ENCODE peak calls at places on chromosomes 16 and 17, in four cellular contexts. A, X, K and Q are unnamed samples.

GRCh38 chr17:79842656-79843474 is 3.6 kb upstream of the CBX4 start:
- DNase-seq in A (no peak), X (no peak), K (no peak), Q (no peak)

GRCh38 chr17:59796138-59796537 is 88.7 kb downstream of the VMP1 start:
- DNase-seq in A (no peak), X (no peak), K (no peak), Q (no peak)

GRCh38 chr16:7303014-7303676 is 29.5 kb upstream of the RBFOX1 start:
- DNase-seq in A (peak), X (no peak), K (no peak), Q (no peak)

GRCh38 chr17:40530988-40531971 is 29.9 kb upstream of the TNS4 start:
- DNase-seq in A (no peak), X (no peak), K (no peak), Q (no peak)

GRCh38 chr16:84119368-84119767 is 2.6 kb upstream of the MBTPS1 start:
- DNase-seq in A (no peak), X (no peak), K (no peak), Q (no peak)

GRCh38 chr17:82055965-82056728 is 4.4 kb downstream of the GPS1 start:
- DNase-seq in A (peak), X (no peak), K (no peak), Q (no peak)

GRCh38 chr16:81711609-81712329 is 67.3 kb upstream of the PLCG2 start:
- DNase-seq in A (no peak), X (no peak), K (peak), Q (no peak)

GRCh38 chr17:61536417-61536955 is 54.5 kb downstream of the NACA2 start:
- DNase-seq in A (no peak), X (no peak), K (no peak), Q (no peak)

GRCh38 chr16:26360867-26361266 is 669.1 kb downstream of the HS3ST4 start:
- DNase-seq in A (no peak), X (no peak), K (no peak), Q (no peak)

GRCh38 chr17:58305626-58306025 is 23.0 kb downstream of the TSPOAP1 start:
- DNase-seq in A (no peak), X (no peak), K (no peak), Q (peak)

GRCh38 chr16:23407436-23408125 is 45.4 kb downstream of the COG7 start:
- DNase-seq in A (no peak), X (no peak), K (no peak), Q (no peak)

GRCh38 chr17:61412860-61413653 is 13.4 kb downstream of the TBX2 start:
- DNase-seq in A (no peak), X (no peak), K (no peak), Q (peak)

GRCh38 chr16:73171380-73171779 is 123.5 kb upstream of the ZFHX3 start:
- DNase-seq in A (no peak), X (no peak), K (no peak), Q (no peak)

GRCh38 chr17:82868715-82869131 is 28.9 kb upstream of the ZNF750 start:
- DNase-seq in A (peak), X (no peak), K (no peak), Q (no peak)

GRCh38 chr16:20806168-20807050 is at the start of the genes ERI2 and REXO5:
- DNase-seq in A (peak), X (peak), K (peak), Q (peak)

GRCh38 chr17:30243568-30243967 is 8.1 kb upstream of the SLC6A4 start:
- DNase-seq in A (no peak), X (no peak), K (no peak), Q (no peak)

GRCh38 chr17:77425791-77426641 is 285.2 kb downstream of the SEC14L1 start:
- DNase-seq in A (peak), X (no peak), K (peak), Q (no peak)

GRCh38 chr17:14950216-14950615 is 314.9 kb downstream of the PMP22 start:
- DNase-seq in A (no peak), X (no peak), K (no peak), Q (no peak)

GRCh38 chr17:18280766-18281165 is 20.3 kb downstream of the MIEF2 start:
- DNase-seq in A (no peak), X (no peak), K (no peak), Q (peak)

GRCh38 chr16:4309833-4310266 is 6.0 kb upstream of the GLIS2 start:
- DNase-seq in A (peak), X (no peak), K (peak), Q (peak)

GRCh38 chr17:6209829-6210228 is 139.7 kb downstream of the WSCD1 start:
- DNase-seq in A (no peak), X (no peak), K (no peak), Q (no peak)

GRCh38 chr17:67477687-67478086 is 100.6 kb downstream of the PITPNC1 start:
- DNase-seq in A (no peak), X (no peak), K (peak), Q (no peak)

GRCh38 chr17:68542698-68543463 is 30.7 kb downstream of the PRKAR1A start:
- DNase-seq in A (no peak), X (no peak), K (no peak), Q (no peak)

GRCh38 chr16:26382607-26383006 is 684.1 kb upstream of the C16orf82 start:
- DNase-seq in A (no peak), X (no peak), K (no peak), Q (no peak)

GRCh38 chr16:86354641-86355040 is 155.7 kb upstream of the FOXF1 start:
- DNase-seq in A (no peak), X (no peak), K (peak), Q (no peak)

GRCh38 chr16:17370233-17371013 is 100.3 kb downstream of the XYLT1 start:
- DNase-seq in A (no peak), X (no peak), K (peak), Q (no peak)

GRCh38 chr17:61247438-61247837 is 152.2 kb upstream of the TBX2 start:
- DNase-seq in A (no peak), X (no peak), K (peak), Q (no peak)

GRCh38 chr16:3007957-3008748 is 4.6 kb upstream of the CLDN9 start:
- DNase-seq in A (no peak), X (no peak), K (no peak), Q (no peak)